ENCODE peak calls at places on chromosome 21, in ten cellular contexts. One of them, this sample, is unnamed.

GRCh38 chr21:33901421-33902288 is 13.9 kb downstream of the ATP5PO start:
- DNase-seq in aorta: no peak
- DNase-seq in cardiac muscle cell: peak
- DNase-seq in lung: no peak
- DNase-seq in stomach: no peak
- DNase-seq in NAMALWA: peak
- DNase-seq in iPS-NIHi11: peak
- DNase-seq in lung microvascular endothelial cell: peak
- DNase-seq in bronchial epithelial cell: peak
- DNase-seq in GF-D8: peak
- DNase-seq in this sample: peak

GRCh38 chr21:36115138-36115710 is 19.7 kb upstream of the CBR3 start:
- DNase-seq in aorta: no peak
- DNase-seq in cardiac muscle cell: no peak
- DNase-seq in lung: no peak
- DNase-seq in stomach: no peak
- DNase-seq in NAMALWA: no peak
- DNase-seq in iPS-NIHi11: no peak
- DNase-seq in lung microvascular endothelial cell: no peak
- DNase-seq in bronchial epithelial cell: no peak
- DNase-seq in GF-D8: peak
- DNase-seq in this sample: peak

GRCh38 chr21:44018813-44019567 is 6.9 kb downstream of the TRAPPC10 start:
- DNase-seq in aorta: peak
- DNase-seq in cardiac muscle cell: no peak
- DNase-seq in lung: no peak
- DNase-seq in stomach: no peak
- DNase-seq in NAMALWA: no peak
- DNase-seq in iPS-NIHi11: no peak
- DNase-seq in lung microvascular endothelial cell: no peak
- DNase-seq in bronchial epithelial cell: no peak
- DNase-seq in GF-D8: peak
- DNase-seq in this sample: no peak

GRCh38 chr21:46151989-46152938 is 3.1 kb downstream of the FTCD start:
- DNase-seq in aorta: peak
- DNase-seq in cardiac muscle cell: no peak
- DNase-seq in lung: no peak
- DNase-seq in stomach: peak
- DNase-seq in NAMALWA: no peak
- DNase-seq in iPS-NIHi11: no peak
- DNase-seq in lung microvascular endothelial cell: no peak
- DNase-seq in bronchial epithelial cell: no peak
- DNase-seq in GF-D8: no peak
- DNase-seq in this sample: no peak

GRCh38 chr21:45543371-45543709 is 1.1 kb upstream of the SLC19A1 start:
- DNase-seq in aorta: peak
- DNase-seq in cardiac muscle cell: no peak
- DNase-seq in lung: peak
- DNase-seq in stomach: peak
- DNase-seq in NAMALWA: no peak
- DNase-seq in iPS-NIHi11: no peak
- DNase-seq in lung microvascular endothelial cell: no peak
- DNase-seq in bronchial epithelial cell: no peak
- DNase-seq in GF-D8: no peak
- DNase-seq in this sample: no peak

GRCh38 chr21:42097860-42098259 is 26.7 kb downstream of the UMODL1 start:
- DNase-seq in aorta: peak
- DNase-seq in cardiac muscle cell: no peak
- DNase-seq in lung: peak
- DNase-seq in stomach: peak
- DNase-seq in NAMALWA: no peak
- DNase-seq in iPS-NIHi11: peak
- DNase-seq in lung microvascular endothelial cell: peak
- DNase-seq in bronchial epithelial cell: peak
- DNase-seq in GF-D8: no peak
- DNase-seq in this sample: no peak

GRCh38 chr21:44487831-44488230 is 32.5 kb downstream of the LRRC3 start:
- DNase-seq in aorta: no peak
- DNase-seq in cardiac muscle cell: no peak
- DNase-seq in lung: no peak
- DNase-seq in stomach: no peak
- DNase-seq in NAMALWA: peak
- DNase-seq in iPS-NIHi11: peak
- DNase-seq in lung microvascular endothelial cell: peak
- DNase-seq in bronchial epithelial cell: no peak
- DNase-seq in GF-D8: no peak
- DNase-seq in this sample: peak

GRCh38 chr21:34807146-34807880 is 138.5 kb downstream of the CLIC6 start:
- DNase-seq in aorta: peak
- DNase-seq in cardiac muscle cell: no peak
- DNase-seq in lung: no peak
- DNase-seq in stomach: no peak
- DNase-seq in NAMALWA: no peak
- DNase-seq in iPS-NIHi11: no peak
- DNase-seq in lung microvascular endothelial cell: peak
- DNase-seq in bronchial epithelial cell: peak
- DNase-seq in GF-D8: no peak
- DNase-seq in this sample: peak

GRCh38 chr21:46004168-46004861 is 22.7 kb downstream of the COL6A1 start:
- DNase-seq in aorta: peak
- DNase-seq in cardiac muscle cell: no peak
- DNase-seq in lung: peak
- DNase-seq in stomach: peak
- DNase-seq in NAMALWA: no peak
- DNase-seq in iPS-NIHi11: no peak
- DNase-seq in lung microvascular endothelial cell: no peak
- DNase-seq in bronchial epithelial cell: no peak
- DNase-seq in GF-D8: no peak
- DNase-seq in this sample: no peak

GRCh38 chr21:43191971-43192370 is 23.2 kb downstream of the CRYAA start:
- DNase-seq in aorta: no peak
- DNase-seq in cardiac muscle cell: no peak
- DNase-seq in lung: no peak
- DNase-seq in stomach: no peak
- DNase-seq in NAMALWA: no peak
- DNase-seq in iPS-NIHi11: no peak
- DNase-seq in lung microvascular endothelial cell: no peak
- DNase-seq in bronchial epithelial cell: no peak
- DNase-seq in GF-D8: no peak
- DNase-seq in this sample: no peak

GRCh38 chr21:37225440-37225839 is 41.7 kb downstream of the VPS26C start:
- DNase-seq in aorta: no peak
- DNase-seq in cardiac muscle cell: no peak
- DNase-seq in lung: no peak
- DNase-seq in stomach: no peak
- DNase-seq in NAMALWA: no peak
- DNase-seq in iPS-NIHi11: no peak
- DNase-seq in lung microvascular endothelial cell: no peak
- DNase-seq in bronchial epithelial cell: no peak
- DNase-seq in GF-D8: peak
- DNase-seq in this sample: no peak

GRCh38 chr21:32206631-32207030 is 72.2 kb downstream of the MIS18A start:
- DNase-seq in aorta: no peak
- DNase-seq in cardiac muscle cell: no peak
- DNase-seq in lung: no peak
- DNase-seq in stomach: no peak
- DNase-seq in NAMALWA: no peak
- DNase-seq in iPS-NIHi11: no peak
- DNase-seq in lung microvascular endothelial cell: peak
- DNase-seq in bronchial epithelial cell: no peak
- DNase-seq in GF-D8: no peak
- DNase-seq in this sample: no peak

GRCh38 chr21:43585514-43585913 is 73.8 kb downstream of the HSF2BP start:
- DNase-seq in aorta: no peak
- DNase-seq in cardiac muscle cell: no peak
- DNase-seq in lung: no peak
- DNase-seq in stomach: no peak
- DNase-seq in NAMALWA: no peak
- DNase-seq in iPS-NIHi11: no peak
- DNase-seq in lung microvascular endothelial cell: no peak
- DNase-seq in bronchial epithelial cell: no peak
- DNase-seq in GF-D8: no peak
- DNase-seq in this sample: no peak

GRCh38 chr21:44552681-44553080 is 1.4 kb upstream of the KRTAP10-2 start:
- DNase-seq in aorta: no peak
- DNase-seq in cardiac muscle cell: no peak
- DNase-seq in lung: no peak
- DNase-seq in stomach: no peak
- DNase-seq in NAMALWA: no peak
- DNase-seq in iPS-NIHi11: no peak
- DNase-seq in lung microvascular endothelial cell: no peak
- DNase-seq in bronchial epithelial cell: no peak
- DNase-seq in GF-D8: no peak
- DNase-seq in this sample: no peak

GRCh38 chr21:24903954-24904635 is 703.2 kb downstream of the MRPL39 start:
- DNase-seq in aorta: no peak
- DNase-seq in cardiac muscle cell: no peak
- DNase-seq in lung: no peak
- DNase-seq in stomach: no peak
- DNase-seq in NAMALWA: no peak
- DNase-seq in iPS-NIHi11: no peak
- DNase-seq in lung microvascular endothelial cell: no peak
- DNase-seq in bronchial epithelial cell: no peak
- DNase-seq in GF-D8: no peak
- DNase-seq in this sample: no peak

GRCh38 chr21:39313042-39313456 is 383 bp downstream of the BRWD1 start:
- DNase-seq in aorta: peak
- DNase-seq in cardiac muscle cell: peak
- DNase-seq in lung: peak
- DNase-seq in stomach: peak
- DNase-seq in NAMALWA: no peak
- DNase-seq in iPS-NIHi11: peak
- DNase-seq in lung microvascular endothelial cell: peak
- DNase-seq in bronchial epithelial cell: no peak
- DNase-seq in GF-D8: peak
- DNase-seq in this sample: peak

GRCh38 chr21:30518876-30519275 is 16.9 kb upstream of the KRTAP19-5 start:
- DNase-seq in aorta: no peak
- DNase-seq in cardiac muscle cell: no peak
- DNase-seq in lung: no peak
- DNase-seq in stomach: no peak
- DNase-seq in NAMALWA: no peak
- DNase-seq in iPS-NIHi11: no peak
- DNase-seq in lung microvascular endothelial cell: no peak
- DNase-seq in bronchial epithelial cell: peak
- DNase-seq in GF-D8: no peak
- DNase-seq in this sample: no peak

GRCh38 chr21:28937737-28938136 is 54.9 kb downstream of the LTN1 start:
- DNase-seq in aorta: no peak
- DNase-seq in cardiac muscle cell: no peak
- DNase-seq in lung: no peak
- DNase-seq in stomach: no peak
- DNase-seq in NAMALWA: no peak
- DNase-seq in iPS-NIHi11: no peak
- DNase-seq in lung microvascular endothelial cell: no peak
- DNase-seq in bronchial epithelial cell: no peak
- DNase-seq in GF-D8: no peak
- DNase-seq in this sample: no peak

GRCh38 chr21:27571706-27572105 is 604.8 kb upstream of the ADAMTS5 start:
- DNase-seq in aorta: no peak
- DNase-seq in cardiac muscle cell: no peak
- DNase-seq in lung: no peak
- DNase-seq in stomach: no peak
- DNase-seq in NAMALWA: no peak
- DNase-seq in iPS-NIHi11: no peak
- DNase-seq in lung microvascular endothelial cell: no peak
- DNase-seq in bronchial epithelial cell: peak
- DNase-seq in GF-D8: no peak
- DNase-seq in this sample: no peak

GRCh38 chr21:14880922-14881321 is 183.9 kb downstream of the NRIP1 start:
- DNase-seq in aorta: no peak
- DNase-seq in cardiac muscle cell: no peak
- DNase-seq in lung: no peak
- DNase-seq in stomach: no peak
- DNase-seq in NAMALWA: no peak
- DNase-seq in iPS-NIHi11: no peak
- DNase-seq in lung microvascular endothelial cell: peak
- DNase-seq in bronchial epithelial cell: peak
- DNase-seq in GF-D8: no peak
- DNase-seq in this sample: no peak

GRCh38 chr21:36909423-36909822 is 57.0 kb downstream of the HLCS start:
- DNase-seq in aorta: no peak
- DNase-seq in cardiac muscle cell: no peak
- DNase-seq in lung: no peak
- DNase-seq in stomach: no peak
- DNase-seq in NAMALWA: no peak
- DNase-seq in iPS-NIHi11: no peak
- DNase-seq in lung microvascular endothelial cell: no peak
- DNase-seq in bronchial epithelial cell: peak
- DNase-seq in GF-D8: no peak
- DNase-seq in this sample: no peak

GRCh38 chr21:38979271-38980196 is 173.8 kb downstream of the ETS2 start:
- DNase-seq in aorta: no peak
- DNase-seq in cardiac muscle cell: no peak
- DNase-seq in lung: no peak
- DNase-seq in stomach: no peak
- DNase-seq in NAMALWA: no peak
- DNase-seq in iPS-NIHi11: peak
- DNase-seq in lung microvascular endothelial cell: no peak
- DNase-seq in bronchial epithelial cell: peak
- DNase-seq in GF-D8: peak
- DNase-seq in this sample: no peak

GRCh38 chr21:45972716-45973474 is 8.7 kb upstream of the COL6A1 start:
- DNase-seq in aorta: peak
- DNase-seq in cardiac muscle cell: no peak
- DNase-seq in lung: no peak
- DNase-seq in stomach: no peak
- DNase-seq in NAMALWA: no peak
- DNase-seq in iPS-NIHi11: no peak
- DNase-seq in lung microvascular endothelial cell: peak
- DNase-seq in bronchial epithelial cell: no peak
- DNase-seq in GF-D8: no peak
- DNase-seq in this sample: no peak

GRCh38 chr21:31041295-31042079 is 3.2 kb upstream of the KRTAP19-8 start:
- DNase-seq in aorta: no peak
- DNase-seq in cardiac muscle cell: no peak
- DNase-seq in lung: no peak
- DNase-seq in stomach: no peak
- DNase-seq in NAMALWA: no peak
- DNase-seq in iPS-NIHi11: no peak
- DNase-seq in lung microvascular endothelial cell: no peak
- DNase-seq in bronchial epithelial cell: no peak
- DNase-seq in GF-D8: no peak
- DNase-seq in this sample: no peak

GRCh38 chr21:36727886-36728285 is 29.0 kb downstream of the SIM2 start:
- DNase-seq in aorta: no peak
- DNase-seq in cardiac muscle cell: no peak
- DNase-seq in lung: no peak
- DNase-seq in stomach: peak
- DNase-seq in NAMALWA: no peak
- DNase-seq in iPS-NIHi11: peak
- DNase-seq in lung microvascular endothelial cell: no peak
- DNase-seq in bronchial epithelial cell: no peak
- DNase-seq in GF-D8: no peak
- DNase-seq in this sample: no peak

GRCh38 chr21:35520302-35520701 is 471.2 kb upstream of the RUNX1 start:
- DNase-seq in aorta: no peak
- DNase-seq in cardiac muscle cell: no peak
- DNase-seq in lung: no peak
- DNase-seq in stomach: no peak
- DNase-seq in NAMALWA: no peak
- DNase-seq in iPS-NIHi11: no peak
- DNase-seq in lung microvascular endothelial cell: no peak
- DNase-seq in bronchial epithelial cell: no peak
- DNase-seq in GF-D8: no peak
- DNase-seq in this sample: no peak

GRCh38 chr21:45304161-45304830 is 16.6 kb upstream of the POFUT2 start:
- DNase-seq in aorta: no peak
- DNase-seq in cardiac muscle cell: no peak
- DNase-seq in lung: no peak
- DNase-seq in stomach: no peak
- DNase-seq in NAMALWA: no peak
- DNase-seq in iPS-NIHi11: no peak
- DNase-seq in lung microvascular endothelial cell: no peak
- DNase-seq in bronchial epithelial cell: no peak
- DNase-seq in GF-D8: no peak
- DNase-seq in this sample: no peak

GRCh38 chr21:17780539-17780938 is 38.6 kb downstream of the C21orf91 start:
- DNase-seq in aorta: no peak
- DNase-seq in cardiac muscle cell: no peak
- DNase-seq in lung: no peak
- DNase-seq in stomach: no peak
- DNase-seq in NAMALWA: no peak
- DNase-seq in iPS-NIHi11: no peak
- DNase-seq in lung microvascular endothelial cell: peak
- DNase-seq in bronchial epithelial cell: peak
- DNase-seq in GF-D8: peak
- DNase-seq in this sample: no peak

This sample was measured in Karpas-422.